ENCODE peak calls at places on chromosome 1, in nine cellular contexts. W is mammary epithelial cell, S is IMR-90, O is fibroblast of lung, Q is neural progenitor cell, N is hepatocyte, P is HCT116, I is endothelial cell of umbilical vein, J is HepG2. V is an unnamed sample. For H3K27me3, the result is how much of the 10 kb centered on the place peaks cover.

GRCh38 chr1:2445162-2445822 is 30.8 kb upstream of the PLCH2 start:
- DNase-seq in W (no peak), S (no peak), O (no peak), Q (no peak), N (no peak), P (no peak), I (no peak), J (no peak), V (no peak)

GRCh38 chr1:9009438-9010366 is 16.5 kb downstream of the SLC2A7 start:
- DNase-seq in W (no peak), S (peak), O (peak), Q (peak), N (peak), P (no peak), I (peak), J (no peak), V (peak)

GRCh38 chr1:12087797-12088314 is 24.8 kb downstream of the TNFRSF8 start:
- DNase-seq in W (no peak), S (no peak), O (no peak), Q (no peak), N (no peak), P (no peak), I (no peak), J (no peak), V (no peak)

GRCh38 chr1:97071163-97071562 is 349.6 kb downstream of the PTBP2 start:
- DNase-seq in W (no peak), S (peak), O (peak), Q (no peak), N (no peak), P (no peak), I (no peak), J (no peak), V (no peak)

GRCh38 chr1:224300346-224300745 is 29.6 kb downstream of the NVL start:
- DNase-seq in W (peak), S (peak), O (peak), Q (no peak), N (no peak), P (no peak), I (peak), J (no peak), V (peak)

GRCh38 chr1:180800945-180801344 is 111.8 kb upstream of the KIAA1614 start:
- DNase-seq in W (no peak), S (no peak), O (no peak), Q (no peak), N (no peak), P (no peak), I (no peak), J (no peak), V (no peak)

GRCh38 chr1:101959456-101959855 is 37.3 kb downstream of the OLFM3 start:
- DNase-seq in W (no peak), S (no peak), O (no peak), Q (no peak), N (no peak), P (no peak), I (no peak), J (no peak), V (no peak)

GRCh38 chr1:197441990-197442389 is 173.9 kb downstream of the CRB1 start:
- DNase-seq in W (peak), S (peak), O (peak), Q (peak), N (peak), P (no peak), I (no peak), J (peak), V (no peak)

GRCh38 chr1:81478217-81478616 is 322.5 kb upstream of the ADGRL2 start:
- DNase-seq in W (no peak), S (no peak), O (peak), Q (no peak), N (no peak), P (no peak), I (no peak), J (no peak), V (no peak)

GRCh38 chr1:27233677-27234053 is 767 bp upstream of the WDTC1 start:
- DNase-seq in W (no peak), S (no peak), O (no peak), Q (no peak), N (no peak), P (no peak), I (no peak), J (no peak), V (no peak)

GRCh38 chr1:211281322-211282022 is 22.3 kb downstream of the RCOR3 start:
- DNase-seq in W (no peak), S (peak), O (no peak), Q (peak), N (no peak), P (no peak), I (no peak), J (no peak), V (no peak)

GRCh38 chr1:212045981-212046380 is 10.4 kb downstream of the DTL start:
- DNase-seq in W (no peak), S (peak), O (no peak), Q (no peak), N (no peak), P (no peak), I (no peak), J (no peak), V (no peak)

GRCh38 chr1:28966617-28967016 is 52.2 kb downstream of the EPB41 start:
- DNase-seq in W (no peak), S (no peak), O (no peak), Q (no peak), N (peak), P (no peak), I (peak), J (peak), V (no peak)

GRCh38 chr1:155892801-155893200 is 18.3 kb downstream of the RIT1 start:
- DNase-seq in W (peak), S (peak), O (peak), Q (no peak), N (peak), P (peak), I (peak), J (no peak), V (peak)

GRCh38 chr1:81699234-81699633 is 101.5 kb upstream of the ADGRL2 start:
- DNase-seq in W (peak), S (peak), O (peak), Q (peak), N (peak), P (no peak), I (no peak), J (no peak), V (peak)

GRCh38 chr1:221335161-221336101 is 406.5 kb downstream of the DUSP10 start:
- DNase-seq in W (peak), S (peak), O (peak), Q (peak), N (peak), P (no peak), I (no peak), J (peak), V (peak)

GRCh38 chr1:28577052-28577678 is 14.9 kb upstream of the RAB42 start:
- DNase-seq in W (peak), S (no peak), O (no peak), Q (no peak), N (no peak), P (no peak), I (no peak), J (peak), V (no peak)

GRCh38 chr1:15579683-15580047 is 5.2 kb downstream of the AGMAT start:
- DNase-seq in W (no peak), S (no peak), O (no peak), Q (peak), N (no peak), P (no peak), I (no peak), J (no peak), V (no peak)

GRCh38 chr1:167221126-167221803 is 579 bp downstream of the POU2F1 start:
- DNase-seq in W (peak), S (no peak), O (no peak), Q (peak), N (peak), P (no peak), I (peak), J (no peak), V (no peak)

GRCh38 chr1:240352769-240353168 is 259.2 kb downstream of the GREM2 start:
- DNase-seq in W (no peak), S (peak), O (no peak), Q (no peak), N (peak), P (no peak), I (no peak), J (no peak), V (no peak)

GRCh38 chr1:32925360-32926142 is 24.4 kb upstream of the TMEM54 start:
- DNase-seq in W (no peak), S (no peak), O (peak), Q (peak), N (peak), P (no peak), I (peak), J (peak), V (no peak)

GRCh38 chr1:6157528-6158174 is 22.5 kb downstream of the CHD5 start:
- DNase-seq in W (peak), S (peak), O (no peak), Q (no peak), N (peak), P (peak), I (no peak), J (peak), V (peak)

GRCh38 chr1:236348071-236348470 is 46.0 kb upstream of the EDARADD start:
- DNase-seq in W (no peak), S (no peak), O (no peak), Q (no peak), N (no peak), P (no peak), I (no peak), J (no peak), V (no peak)

GRCh38 chr1:209601809-209602657 is 18.5 kb downstream of the CAMK1G start:
- DNase-seq in W (peak), S (peak), O (peak), Q (peak), N (peak), P (peak), I (peak), J (peak), V (peak)

GRCh38 chr1:33131191-33131590 is 50.2 kb downstream of the AZIN2 start:
- DNase-seq in W (no peak), S (no peak), O (no peak), Q (no peak), N (no peak), P (no peak), I (no peak), J (no peak), V (no peak)

GRCh38 chr1:70778056-70778762 is 269.4 kb downstream of the PTGER3 start:
- DNase-seq in W (no peak), S (no peak), O (no peak), Q (no peak), N (no peak), P (no peak), I (no peak), J (no peak), V (no peak)

GRCh38 chr1:218323568-218324225 is 21.4 kb upstream of the TGFB2 start:
- DNase-seq in W (no peak), S (no peak), O (no peak), Q (no peak), N (no peak), P (no peak), I (no peak), J (no peak), V (no peak)

GRCh38 chr1:243213045-243213787 is 41.9 kb downstream of the CEP170 start:
- DNase-seq in W (peak), S (peak), O (peak), Q (no peak), N (peak), P (no peak), I (no peak), J (no peak), V (no peak)

GRCh38 chr1:64663654-64664053 is 81.2 kb upstream of the RAVER2 start:
- DNase-seq in W (no peak), S (peak), O (no peak), Q (peak), N (peak), P (no peak), I (no peak), J (peak), V (no peak)

GRCh38 chr1:26281971-26282693 is 2.2 kb downstream of the SH3BGRL3 start:
- DNase-seq in W (no peak), S (peak), O (peak), Q (peak), N (peak), P (no peak), I (no peak), J (no peak), V (peak)

GRCh38 chr1:11273595-11274234 is 717 bp downstream of the UBIAD1 start:
- DNase-seq in W (no peak), S (no peak), O (no peak), Q (peak), N (no peak), P (no peak), I (no peak), J (no peak), V (no peak)

GRCh38 chr1:223825767-223826461 is 19.8 kb downstream of the TP53BP2 start:
- DNase-seq in W (no peak), S (no peak), O (no peak), Q (no peak), N (no peak), P (no peak), I (no peak), J (no peak), V (no peak)

GRCh38 chr1:89829186-89829585 is 8.4 kb downstream of the LRRC8D start:
- DNase-seq in W (no peak), S (no peak), O (no peak), Q (no peak), N (no peak), P (no peak), I (no peak), J (no peak), V (no peak)

GRCh38 chr1:4726620-4727341 is 72.4 kb downstream of the AJAP1 start:
- DNase-seq in W (no peak), S (no peak), O (no peak), Q (no peak), N (peak), P (no peak), I (no peak), J (no peak), V (no peak)

GRCh38 chr1:51299185-51299584 is 31.2 kb downstream of the TTC39A start:
- DNase-seq in W (no peak), S (no peak), O (no peak), Q (no peak), N (no peak), P (no peak), I (no peak), J (no peak), V (no peak)

GRCh38 chr1:157272899-157273774 is 134.9 kb upstream of the ETV3 start:
- DNase-seq in W (no peak), S (no peak), O (no peak), Q (no peak), N (peak), P (no peak), I (no peak), J (no peak), V (no peak)

GRCh38 chr1:157270705-157271274 is 132.6 kb upstream of the ETV3 start:
- DNase-seq in W (no peak), S (no peak), O (no peak), Q (no peak), N (no peak), P (no peak), I (no peak), J (no peak), V (no peak)

GRCh38 chr1:157272264-157272663 is 134.1 kb upstream of the ETV3 start:
- DNase-seq in W (no peak), S (no peak), O (no peak), Q (no peak), N (no peak), P (no peak), I (no peak), J (no peak), V (no peak)

GRCh38 chr1:157274698-157275534 is 136.7 kb upstream of the ETV3 start:
- DNase-seq in W (peak), S (peak), O (peak), Q (no peak), N (peak), P (no peak), I (no peak), J (no peak), V (no peak)

DNA sequence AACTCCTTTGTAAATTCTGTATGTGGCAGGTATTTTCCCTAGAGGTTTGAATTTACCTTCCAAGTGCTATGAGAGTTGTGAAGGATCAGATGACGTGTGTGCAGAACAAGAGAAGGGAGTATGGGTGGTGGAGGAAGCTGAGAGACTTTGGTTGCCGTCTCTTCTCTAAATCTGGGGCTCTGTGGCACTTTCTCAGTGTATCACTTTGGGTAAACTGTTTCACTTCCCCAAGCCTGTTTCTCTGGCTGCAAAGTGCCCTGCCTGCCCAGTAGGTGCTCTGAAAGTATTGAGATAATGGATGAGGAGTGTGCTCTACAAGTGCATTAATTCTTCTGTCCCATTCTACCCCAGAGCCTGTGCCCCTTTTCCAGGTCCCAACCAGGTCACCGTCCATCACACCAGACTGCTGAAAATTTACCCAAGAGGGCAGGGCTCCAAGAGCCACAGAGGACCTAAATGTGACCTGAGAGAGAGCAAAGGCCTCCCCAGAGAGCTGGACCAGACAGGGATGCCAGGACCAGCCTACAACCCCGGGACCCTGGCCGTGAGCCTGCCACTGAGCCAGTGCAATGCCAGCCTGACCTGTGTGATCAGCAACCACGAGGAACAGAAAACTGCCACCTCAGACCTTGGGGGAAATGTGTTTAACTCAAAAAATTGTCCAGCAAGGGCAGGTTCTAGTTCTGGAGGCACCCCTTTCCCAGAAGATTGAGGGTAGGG is 131.6 kb upstream of the ETV3 start:
- DNase-seq in W (no peak), S (no peak), O (no peak), Q (no peak), N (no peak), P (no peak), I (no peak), J (no peak), V (no peak)
- H3K4me2 ChIP-seq in W (no peak), S (no peak), O (no peak), Q (no peak), N (no peak), P (no peak), I (no peak), J (no peak), V (no peak)

DNA sequence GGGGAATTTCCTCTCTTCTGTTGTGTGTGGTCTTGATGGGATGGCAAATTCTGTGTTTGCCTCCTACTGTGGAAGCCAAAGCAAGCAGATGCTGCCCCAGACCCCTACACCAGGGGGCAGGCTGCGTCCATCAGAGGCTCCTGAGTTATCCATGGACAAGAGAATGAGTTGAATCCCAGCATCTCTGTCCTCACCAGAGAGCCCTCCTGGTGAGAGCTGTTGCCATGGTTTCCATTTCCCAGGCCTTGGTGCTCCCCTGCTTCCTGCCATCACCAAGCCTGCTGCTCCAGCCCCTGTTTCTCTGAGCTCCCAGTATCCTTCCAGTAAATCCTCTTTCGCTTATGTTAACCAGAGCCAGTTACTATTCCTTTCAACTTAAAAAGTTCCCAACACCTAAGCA is 20.4 kb upstream of the GNG12 start:
- DNase-seq in W (peak), S (peak), O (peak), Q (peak), N (peak), P (peak), I (peak), J (peak), V (peak)
- TF ChIP-seq CTCF in W (peak), S (peak), O (peak), Q (peak), N (peak), P (peak), I (peak), J (peak), V (peak)

GRCh38 chr1:201296371-201296770 is 13.1 kb downstream of the PKP1 start:
- DNase-seq in W (no peak), S (no peak), O (no peak), Q (no peak), N (no peak), P (no peak), I (no peak), J (no peak), V (no peak)

GRCh38 chr1:201298381-201299367 is 15.4 kb downstream of the PKP1 start:
- DNase-seq in W (peak), S (no peak), O (no peak), Q (no peak), N (peak), P (no peak), I (no peak), J (no peak), V (no peak)

GRCh38 chr1:201295346-201295745 is 12.0 kb downstream of the PKP1 start:
- DNase-seq in W (no peak), S (no peak), O (no peak), Q (peak), N (no peak), P (no peak), I (no peak), J (no peak), V (no peak)

GRCh38 chr1:201294876-201295275 is 11.6 kb downstream of the PKP1 start:
- DNase-seq in W (no peak), S (no peak), O (no peak), Q (peak), N (no peak), P (no peak), I (no peak), J (no peak), V (no peak)

GRCh38 chr1:201295861-201296260 is 12.6 kb downstream of the PKP1 start:
- DNase-seq in W (peak), S (peak), O (peak), Q (no peak), N (no peak), P (no peak), I (no peak), J (no peak), V (peak)
- H3K27me3 ChIP-seq in W (under half), S (half or more), O (under half), Q (under half), N (under half), P (under half), I (under half), J (under half), V (under half)

GRCh38 chr1:39160703-39161102 is 43.8 kb upstream of the MACF1 start:
- DNase-seq in W (no peak), S (no peak), O (no peak), Q (no peak), N (no peak), P (no peak), I (no peak), J (no peak), V (no peak)

GRCh38 chr1:39163469-39163868 is 41.0 kb upstream of the MACF1 start:
- DNase-seq in W (no peak), S (no peak), O (no peak), Q (no peak), N (no peak), P (no peak), I (no peak), J (no peak), V (no peak)

GRCh38 chr1:39158330-39159086 is 46.0 kb upstream of the MACF1 start:
- DNase-seq in W (peak), S (peak), O (peak), Q (peak), N (peak), P (no peak), I (no peak), J (peak), V (peak)

GRCh38 chr1:39157304-39157703 is 47.2 kb upstream of the MACF1 start:
- DNase-seq in W (no peak), S (no peak), O (no peak), Q (no peak), N (no peak), P (no peak), I (no peak), J (no peak), V (no peak)

DNA sequence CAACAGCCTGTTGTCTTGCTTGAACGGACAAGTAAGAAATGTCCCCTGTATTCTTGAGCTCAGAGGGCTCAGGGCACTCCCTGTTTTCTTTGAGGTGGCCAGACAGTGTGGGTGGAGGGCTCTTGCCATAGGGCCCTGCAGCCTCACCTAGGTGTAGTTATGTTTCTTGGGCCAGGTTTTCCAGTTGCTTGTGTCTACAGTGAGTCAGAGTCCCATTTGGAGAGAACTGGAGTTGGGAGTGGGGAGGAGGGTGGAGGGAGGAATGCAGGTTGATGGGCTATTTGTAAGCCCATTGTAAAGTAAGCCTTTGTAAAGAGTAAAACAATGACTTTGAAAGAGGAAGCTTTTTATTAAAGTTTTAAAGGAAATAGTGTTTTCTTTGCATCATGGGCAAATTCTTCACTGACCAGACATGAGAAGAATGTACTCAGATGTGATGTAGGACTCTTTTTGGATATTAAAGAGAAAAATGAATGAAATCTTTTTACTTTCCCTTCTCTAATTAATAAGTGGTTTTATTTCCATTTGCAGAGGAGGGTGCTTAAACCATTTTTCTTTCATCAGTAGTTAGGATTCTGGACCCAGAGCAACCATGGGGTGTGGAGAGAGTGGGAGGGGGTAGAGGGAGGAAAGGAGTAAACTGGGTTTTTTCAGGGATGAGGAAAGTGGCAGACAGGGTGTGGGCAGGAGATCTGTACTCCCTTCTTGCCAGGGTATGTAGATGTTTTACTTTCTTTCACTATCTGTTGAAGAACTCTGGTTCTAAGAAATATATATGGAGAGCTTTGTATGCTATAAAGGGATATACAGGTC is 45.1 kb upstream of the MACF1 start:
- DNase-seq in W (peak), S (peak), O (no peak), Q (peak), N (peak), P (peak), I (peak), J (peak), V (peak)
- H3K4me2 ChIP-seq in W (peak), S (peak), O (peak), Q (peak), N (peak), P (peak), I (peak), J (peak), V (peak)